ENCODE peak calls at places on chromosomes 13 and 19, in six cellular contexts. One of them, this sample, is unnamed.

GRCh38 chr13:98775844-98776598 is 23.5 kb upstream of the SLC15A1 start:
- DNase-seq in thyroid gland: no peak
- DNase-seq in ascending aorta: no peak
- DNase-seq in testis: no peak
- DNase-seq in endothelial cell: no peak
- DNase-seq in mesothelial cell of epicardium: no peak
- DNase-seq in this sample: no peak

GRCh38 chr13:29362849-29363604 is 232.5 kb downstream of the SLC7A1 start:
- DNase-seq in thyroid gland: peak
- DNase-seq in ascending aorta: no peak
- DNase-seq in testis: peak
- DNase-seq in endothelial cell: peak
- DNase-seq in mesothelial cell of epicardium: no peak
- DNase-seq in this sample: peak

GRCh38 chr13:35781044-35781443 is 304.6 kb upstream of the MAB21L1 start:
- DNase-seq in thyroid gland: no peak
- DNase-seq in ascending aorta: no peak
- DNase-seq in testis: no peak
- DNase-seq in endothelial cell: no peak
- DNase-seq in mesothelial cell of epicardium: no peak
- DNase-seq in this sample: no peak

GRCh38 chr19:8639821-8640401 is 9.5 kb downstream of the NFILZ start:
- DNase-seq in thyroid gland: no peak
- DNase-seq in ascending aorta: no peak
- DNase-seq in testis: no peak
- DNase-seq in endothelial cell: no peak
- DNase-seq in mesothelial cell of epicardium: no peak
- DNase-seq in this sample: no peak

GRCh38 chr19:36136975-36137686 is 2.7 kb upstream of the CAPNS1 start:
- DNase-seq in thyroid gland: peak
- DNase-seq in ascending aorta: peak
- DNase-seq in testis: no peak
- DNase-seq in endothelial cell: no peak
- DNase-seq in mesothelial cell of epicardium: no peak
- DNase-seq in this sample: no peak

GRCh38 chr13:100797921-100798320 is 123.3 kb upstream of the TMTC4 start:
- DNase-seq in thyroid gland: no peak
- DNase-seq in ascending aorta: no peak
- DNase-seq in testis: no peak
- DNase-seq in endothelial cell: no peak
- DNase-seq in mesothelial cell of epicardium: no peak
- DNase-seq in this sample: no peak

GRCh38 chr13:29849071-29849541 is 1.3 kb downstream of the UBL3 start:
- DNase-seq in thyroid gland: peak
- DNase-seq in ascending aorta: no peak
- DNase-seq in testis: peak
- DNase-seq in endothelial cell: peak
- DNase-seq in mesothelial cell of epicardium: no peak
- DNase-seq in this sample: peak

GRCh38 chr13:94620286-94620896 is 18.7 kb downstream of the GPR180 start:
- DNase-seq in thyroid gland: peak
- DNase-seq in ascending aorta: no peak
- DNase-seq in testis: no peak
- DNase-seq in endothelial cell: peak
- DNase-seq in mesothelial cell of epicardium: no peak
- DNase-seq in this sample: peak

GRCh38 chr19:51097166-51097736 is 11.0 kb downstream of the CTU1 start:
- DNase-seq in thyroid gland: peak
- DNase-seq in ascending aorta: no peak
- DNase-seq in testis: peak
- DNase-seq in endothelial cell: peak
- DNase-seq in mesothelial cell of epicardium: peak
- DNase-seq in this sample: peak

GRCh38 chr19:8641221-8641907 is 10.9 kb downstream of the NFILZ start:
- DNase-seq in thyroid gland: no peak
- DNase-seq in ascending aorta: no peak
- DNase-seq in testis: no peak
- DNase-seq in endothelial cell: no peak
- DNase-seq in mesothelial cell of epicardium: no peak
- DNase-seq in this sample: no peak

GRCh38 chr13:89937420-89937819 is 1410.1 kb upstream of the MIR17HG start:
- DNase-seq in thyroid gland: no peak
- DNase-seq in ascending aorta: no peak
- DNase-seq in testis: no peak
- DNase-seq in endothelial cell: no peak
- DNase-seq in mesothelial cell of epicardium: no peak
- DNase-seq in this sample: no peak

GRCh38 chr19:12841094-12841493 is 2.8 kb downstream of the MAST1 start:
- DNase-seq in thyroid gland: peak
- DNase-seq in ascending aorta: no peak
- DNase-seq in testis: peak
- DNase-seq in endothelial cell: peak
- DNase-seq in mesothelial cell of epicardium: peak
- DNase-seq in this sample: no peak

GRCh38 chr13:51895906-51896888 is 34.4 kb downstream of the CCDC70 start:
- DNase-seq in thyroid gland: peak
- DNase-seq in ascending aorta: no peak
- DNase-seq in testis: peak
- DNase-seq in endothelial cell: peak
- DNase-seq in mesothelial cell of epicardium: no peak
- DNase-seq in this sample: peak

GRCh38 chr19:14054721-14055120 is 7.2 kb downstream of the PALM3 start:
- DNase-seq in thyroid gland: no peak
- DNase-seq in ascending aorta: no peak
- DNase-seq in testis: no peak
- DNase-seq in endothelial cell: no peak
- DNase-seq in mesothelial cell of epicardium: no peak
- DNase-seq in this sample: peak

GRCh38 chr19:38044267-38045111 is 137.5 kb downstream of the SIPA1L3 start:
- DNase-seq in thyroid gland: no peak
- DNase-seq in ascending aorta: no peak
- DNase-seq in testis: no peak
- DNase-seq in endothelial cell: no peak
- DNase-seq in mesothelial cell of epicardium: no peak
- DNase-seq in this sample: no peak

GRCh38 chr19:40768936-40769335 is 6.4 kb upstream of the MIA start:
- DNase-seq in thyroid gland: no peak
- DNase-seq in ascending aorta: no peak
- DNase-seq in testis: no peak
- DNase-seq in endothelial cell: no peak
- DNase-seq in mesothelial cell of epicardium: no peak
- DNase-seq in this sample: no peak

GRCh38 chr19:49651871-49652722 is 10.1 kb downstream of the SCAF1 start:
- DNase-seq in thyroid gland: no peak
- DNase-seq in ascending aorta: no peak
- DNase-seq in testis: no peak
- DNase-seq in endothelial cell: no peak
- DNase-seq in mesothelial cell of epicardium: no peak
- DNase-seq in this sample: no peak

GRCh38 chr13:21849323-21849722 is 178.4 kb downstream of the FGF9 start:
- DNase-seq in thyroid gland: no peak
- DNase-seq in ascending aorta: no peak
- DNase-seq in testis: peak
- DNase-seq in endothelial cell: peak
- DNase-seq in mesothelial cell of epicardium: no peak
- DNase-seq in this sample: peak

GRCh38 chr19:46981296-46981695 is 38.3 kb upstream of the NPAS1 start:
- DNase-seq in thyroid gland: no peak
- DNase-seq in ascending aorta: no peak
- DNase-seq in testis: no peak
- DNase-seq in endothelial cell: no peak
- DNase-seq in mesothelial cell of epicardium: no peak
- DNase-seq in this sample: no peak

GRCh38 chr13:21684576-21684975 is 13.7 kb downstream of the FGF9 start:
- DNase-seq in thyroid gland: no peak
- DNase-seq in ascending aorta: no peak
- DNase-seq in testis: no peak
- DNase-seq in endothelial cell: no peak
- DNase-seq in mesothelial cell of epicardium: no peak
- DNase-seq in this sample: no peak

DNA sequence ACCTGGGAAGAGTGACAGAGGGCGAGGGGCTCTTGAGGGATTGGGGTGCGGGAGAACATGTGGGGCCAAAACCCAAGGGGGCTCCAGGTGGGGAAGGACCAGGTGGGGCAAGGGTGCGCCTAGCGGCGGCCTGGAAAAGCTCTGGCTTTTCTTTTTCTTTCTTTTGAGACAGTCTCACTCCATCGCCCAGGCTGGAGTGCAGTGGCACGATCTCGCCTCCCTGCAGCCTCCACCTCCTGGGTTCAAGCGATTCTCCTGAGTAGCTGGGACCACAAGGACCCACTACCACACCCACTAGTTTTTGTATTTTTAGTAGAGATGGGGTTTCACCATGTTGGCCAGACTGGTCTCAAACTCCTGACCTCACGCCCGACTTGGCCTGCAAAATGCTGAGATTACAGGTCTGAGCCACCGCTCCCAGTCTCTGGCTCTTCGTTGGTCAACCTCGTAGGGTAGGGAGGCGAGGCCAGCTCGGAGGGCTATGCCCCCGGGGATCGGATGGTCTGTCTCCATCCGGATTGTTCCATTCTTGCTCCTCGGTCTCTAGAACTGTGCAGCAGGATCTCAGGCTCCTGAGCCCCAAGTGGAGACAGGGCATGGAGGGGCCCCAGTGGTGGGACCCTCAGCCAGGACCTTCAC is 3.7 kb downstream of the GADD45B start:
- DNase-seq in thyroid gland: no peak
- DNase-seq in ascending aorta: no peak
- DNase-seq in testis: no peak
- DNase-seq in endothelial cell: no peak
- DNase-seq in mesothelial cell of epicardium: no peak
- DNase-seq in this sample: no peak
- TF ChIP-seq CTCF in thyroid gland: peak
- TF ChIP-seq CTCF in ascending aorta: no peak
- TF ChIP-seq CTCF in testis: no peak
- TF ChIP-seq CTCF in endothelial cell: peak
- TF ChIP-seq CTCF in mesothelial cell of epicardium: no peak
- TF ChIP-seq CTCF in this sample: peak

GRCh38 chr13:71677114-71677513 is 189.9 kb downstream of the DACH1 start:
- DNase-seq in thyroid gland: no peak
- DNase-seq in ascending aorta: no peak
- DNase-seq in testis: no peak
- DNase-seq in endothelial cell: no peak
- DNase-seq in mesothelial cell of epicardium: no peak
- DNase-seq in this sample: no peak

GRCh38 chr13:71674776-71675352 is 192.1 kb downstream of the DACH1 start:
- DNase-seq in thyroid gland: no peak
- DNase-seq in ascending aorta: no peak
- DNase-seq in testis: peak
- DNase-seq in endothelial cell: no peak
- DNase-seq in mesothelial cell of epicardium: no peak
- DNase-seq in this sample: no peak

DNA sequence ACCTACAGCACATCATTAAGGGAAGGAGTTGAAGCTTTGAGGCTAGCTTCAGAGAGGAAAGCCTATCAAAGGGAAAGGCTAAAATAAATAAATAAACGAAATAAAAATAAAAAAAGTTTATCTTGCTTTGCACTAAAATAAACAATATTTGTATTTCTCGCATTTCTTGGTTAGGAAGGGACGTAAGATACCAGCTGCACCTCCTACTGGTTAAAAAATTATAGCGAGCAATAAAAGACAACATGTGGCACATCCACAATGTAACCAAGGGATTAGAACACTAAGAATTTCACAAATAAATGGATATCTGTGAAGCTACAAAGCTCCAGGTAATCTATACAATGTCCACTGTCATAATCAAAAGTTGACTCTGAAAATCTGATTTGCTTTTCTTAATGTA is 194.5 kb downstream of the DACH1 start:
- DNase-seq in thyroid gland: no peak
- DNase-seq in ascending aorta: no peak
- DNase-seq in testis: no peak
- DNase-seq in endothelial cell: no peak
- DNase-seq in mesothelial cell of epicardium: no peak
- DNase-seq in this sample: no peak
- TF ChIP-seq CTCF in thyroid gland: no peak
- TF ChIP-seq CTCF in ascending aorta: no peak
- TF ChIP-seq CTCF in testis: no peak
- TF ChIP-seq CTCF in endothelial cell: peak
- TF ChIP-seq CTCF in mesothelial cell of epicardium: no peak
- TF ChIP-seq CTCF in this sample: no peak

GRCh38 chr19:57632987-57633831 is at the start of gene ZNF211:
- DNase-seq in thyroid gland: peak
- DNase-seq in ascending aorta: peak
- DNase-seq in testis: peak
- DNase-seq in endothelial cell: peak
- DNase-seq in mesothelial cell of epicardium: peak
- DNase-seq in this sample: peak
- TF ChIP-seq CTCF in thyroid gland: no peak
- TF ChIP-seq CTCF in ascending aorta: no peak
- TF ChIP-seq CTCF in testis: no peak
- TF ChIP-seq CTCF in endothelial cell: no peak
- TF ChIP-seq CTCF in mesothelial cell of epicardium: no peak
- TF ChIP-seq CTCF in this sample: no peak

GRCh38 chr13:114110091-114110829 is 22.2 kb downstream of the RASA3 start:
- DNase-seq in thyroid gland: no peak
- DNase-seq in ascending aorta: no peak
- DNase-seq in testis: no peak
- DNase-seq in endothelial cell: peak
- DNase-seq in mesothelial cell of epicardium: no peak
- DNase-seq in this sample: peak
- TF ChIP-seq CTCF in thyroid gland: no peak
- TF ChIP-seq CTCF in ascending aorta: no peak
- TF ChIP-seq CTCF in testis: no peak
- TF ChIP-seq CTCF in endothelial cell: peak
- TF ChIP-seq CTCF in mesothelial cell of epicardium: no peak
- TF ChIP-seq CTCF in this sample: peak

DNA sequence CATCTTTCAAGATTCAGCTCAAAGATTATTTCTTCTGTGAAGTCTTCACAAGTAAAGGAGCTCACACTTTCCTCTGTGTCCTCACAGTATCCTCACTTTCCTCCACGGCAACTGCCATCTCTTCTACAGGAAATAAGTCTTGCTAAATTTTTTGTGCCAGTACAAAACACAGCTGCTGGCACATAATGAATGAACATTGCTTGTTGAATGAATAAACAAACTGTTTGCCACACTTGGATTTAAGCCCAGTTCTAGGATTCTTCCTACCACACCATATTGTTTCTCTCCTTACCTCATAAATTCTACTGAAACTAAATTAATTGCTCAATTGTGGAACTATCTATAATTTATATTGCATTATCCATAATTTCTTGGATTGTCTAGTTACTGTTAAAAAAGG is 59.5 kb downstream of the RAP2A start:
- DNase-seq in thyroid gland: no peak
- DNase-seq in ascending aorta: no peak
- DNase-seq in testis: no peak
- DNase-seq in endothelial cell: no peak
- DNase-seq in mesothelial cell of epicardium: no peak
- DNase-seq in this sample: no peak
- TF ChIP-seq CTCF in thyroid gland: no peak
- TF ChIP-seq CTCF in ascending aorta: no peak
- TF ChIP-seq CTCF in testis: no peak
- TF ChIP-seq CTCF in endothelial cell: no peak
- TF ChIP-seq CTCF in mesothelial cell of epicardium: no peak
- TF ChIP-seq CTCF in this sample: no peak

GRCh38 chr13:113402471-113403254 is 38.7 kb upstream of the GRTP1 start:
- DNase-seq in thyroid gland: no peak
- DNase-seq in ascending aorta: no peak
- DNase-seq in testis: no peak
- DNase-seq in endothelial cell: no peak
- DNase-seq in mesothelial cell of epicardium: no peak
- DNase-seq in this sample: no peak
- TF ChIP-seq CTCF in thyroid gland: no peak
- TF ChIP-seq CTCF in ascending aorta: no peak
- TF ChIP-seq CTCF in testis: no peak
- TF ChIP-seq CTCF in endothelial cell: no peak
- TF ChIP-seq CTCF in mesothelial cell of epicardium: no peak
- TF ChIP-seq CTCF in this sample: no peak